ENCODE peak calls at places on chromosomes 6 and 20, in six cellular contexts. B is GM12878; C is left ventricle myocardium inferior; R is effector memory CD4-positive, alpha-beta T cell; W is stimulated activated CD8-positive, alpha-beta memory T cell treated with anti-CD3 and anti-CD28 coated beads, Interleukin-15, amount 100 ng/mL, for 4 hours; L is naive thymus-derived CD4-positive, alpha-beta T cell. J is an unnamed sample.

GRCh38 chr6:143804835-143805239 is 38.3 kb upstream of the LTV1 start:
- DNase-seq in B (no peak), C (no peak), R (no peak), W (no peak), L (no peak), J (peak)

GRCh38 chr6:105871542-105871941 is 214.6 kb upstream of the PRDM1 start:
- DNase-seq in B (no peak), C (no peak), R (no peak), W (no peak), L (no peak), J (no peak)

GRCh38 chr6:15517600-15517999 is 145.2 kb downstream of the DTNBP1 start:
- DNase-seq in B (no peak), C (no peak), R (no peak), W (no peak), L (no peak), J (no peak)

GRCh38 chr6:154806804-154807203 is 73.6 kb downstream of the SCAF8 start:
- DNase-seq in B (no peak), C (no peak), R (no peak), W (no peak), L (no peak), J (no peak)

GRCh38 chr6:44430322-44430721 is 42.8 kb downstream of the CDC5L start:
- DNase-seq in B (no peak), C (no peak), R (no peak), W (no peak), L (no peak), J (peak)

GRCh38 chr6:35485402-35485877 is 11.4 kb downstream of the TEAD3 start:
- DNase-seq in B (no peak), C (no peak), R (no peak), W (no peak), L (no peak), J (peak)

GRCh38 chr20:19696620-19697019 is 61.4 kb upstream of the RIN2 start:
- DNase-seq in B (no peak), C (no peak), R (no peak), W (no peak), L (no peak), J (no peak)

GRCh38 chr20:300345-300744 is 3.0 kb downstream of the ZCCHC3 start:
- DNase-seq in B (no peak), C (no peak), R (no peak), W (no peak), L (no peak), J (no peak)

GRCh38 chr20:57661201-57662027 is 41.2 kb upstream of the ZBP1 start:
- DNase-seq in B (no peak), C (peak), R (no peak), W (no peak), L (no peak), J (no peak)

GRCh38 chr6:79201127-79201526 is 33.4 kb downstream of the HMGN3 start:
- DNase-seq in B (no peak), C (no peak), R (no peak), W (no peak), L (no peak), J (no peak)

GRCh38 chr6:33278392-33278741 is 1.4 kb downstream of the B3GALT4 start:
- DNase-seq in B (no peak), C (no peak), R (no peak), W (no peak), L (no peak), J (no peak)

GRCh38 chr6:119349041-119349340 is 570 bp downstream of the MAN1A1 start:
- DNase-seq in B (no peak), C (no peak), R (no peak), W (no peak), L (no peak), J (no peak)

GRCh38 chr6:4714961-4715501 is 61.2 kb upstream of the CDYL start:
- DNase-seq in B (no peak), C (no peak), R (no peak), W (no peak), L (no peak), J (no peak)

J was measured in astrocyte.